ENCODE peak calls at places on chromosomes 5 and 9, in four cellular contexts. One of them, this sample, is unnamed. For H3K4me1, the result is how much of the 10 kb centered on the place peaks cover.

GRCh38 chr9:90770927-90771326 is 30.7 kb upstream of the SYK start:
- DNase-seq in A673: no peak
- DNase-seq in psoas muscle: no peak
- DNase-seq in tibial artery: no peak
- DNase-seq in this sample: no peak

GRCh38 chr9:108517591-108518365 is 338.0 kb downstream of the ACTL7B start:
- DNase-seq in A673: no peak
- DNase-seq in psoas muscle: no peak
- DNase-seq in tibial artery: no peak
- DNase-seq in this sample: no peak

GRCh38 chr5:777756-778161 is 6.8 kb downstream of the ZDHHC11B start:
- DNase-seq in A673: no peak
- DNase-seq in psoas muscle: peak
- DNase-seq in tibial artery: no peak
- DNase-seq in this sample: peak

GRCh38 chr5:150158170-150158949 is 2.7 kb upstream of the PDGFRB start:
- DNase-seq in A673: no peak
- DNase-seq in psoas muscle: peak
- DNase-seq in tibial artery: no peak
- DNase-seq in this sample: no peak

GRCh38 chr5:119420173-119420572 is 32.1 kb upstream of the HSD17B4 start:
- DNase-seq in A673: no peak
- DNase-seq in psoas muscle: no peak
- DNase-seq in tibial artery: no peak
- DNase-seq in this sample: no peak

GRCh38 chr5:169719360-169720314 is 82.6 kb downstream of the DOCK2 start:
- DNase-seq in A673: no peak
- DNase-seq in psoas muscle: no peak
- DNase-seq in tibial artery: no peak
- DNase-seq in this sample: no peak

GRCh38 chr5:150075233-150075632 is 11.1 kb downstream of the CSF1R start:
- DNase-seq in A673: no peak
- DNase-seq in psoas muscle: no peak
- DNase-seq in tibial artery: no peak
- DNase-seq in this sample: no peak

GRCh38 chr9:136805207-136805740 is 2.5 kb upstream of the RABL6 start:
- DNase-seq in A673: no peak
- DNase-seq in psoas muscle: no peak
- DNase-seq in tibial artery: no peak
- DNase-seq in this sample: no peak

GRCh38 chr5:168591302-168592013 is 12.3 kb upstream of the PANK3 start:
- DNase-seq in A673: no peak
- DNase-seq in psoas muscle: no peak
- DNase-seq in tibial artery: no peak
- DNase-seq in this sample: no peak

GRCh38 chr9:2597483-2597882 is 24.1 kb upstream of the VLDLR start:
- DNase-seq in A673: no peak
- DNase-seq in psoas muscle: no peak
- DNase-seq in tibial artery: no peak
- DNase-seq in this sample: no peak

GRCh38 chr5:446864-447263 is 3.9 kb downstream of the EXOC3 start:
- DNase-seq in A673: peak
- DNase-seq in psoas muscle: no peak
- DNase-seq in tibial artery: no peak
- DNase-seq in this sample: no peak

GRCh38 chr5:109689740-109690455 is at the start of gene MAN2A1:
- DNase-seq in A673: peak
- DNase-seq in psoas muscle: peak
- DNase-seq in tibial artery: peak
- DNase-seq in this sample: peak
- H3K27ac ChIP-seq in A673: peak
- H3K27ac ChIP-seq in psoas muscle: peak
- H3K27ac ChIP-seq in tibial artery: peak
- H3K27ac ChIP-seq in this sample: peak

DNA sequence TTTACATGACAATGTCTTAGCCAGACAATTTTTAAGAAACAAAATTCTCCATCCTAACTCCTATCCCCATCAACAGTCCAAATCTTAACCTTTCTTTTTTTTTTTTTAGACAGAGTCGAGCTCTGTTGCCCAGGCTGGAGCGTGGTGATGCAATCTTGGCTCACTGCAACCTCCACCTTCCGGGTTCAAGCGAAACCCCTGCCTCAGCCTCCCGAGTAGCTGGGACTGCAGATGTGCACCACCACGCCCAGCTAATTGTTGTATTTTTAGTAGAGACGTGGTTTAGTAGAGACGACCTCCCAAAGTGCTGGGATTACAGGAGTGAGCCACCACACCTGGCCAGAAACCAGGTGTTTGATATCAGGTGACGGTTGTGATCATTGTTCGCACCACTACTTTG is 10.2 kb downstream of the ABL1 start:
- DNase-seq in A673: no peak
- DNase-seq in psoas muscle: peak
- DNase-seq in tibial artery: no peak
- DNase-seq in this sample: no peak
- TF ChIP-seq CTCF in A673: no peak
- TF ChIP-seq CTCF in psoas muscle: no peak
- TF ChIP-seq CTCF in tibial artery: no peak
- TF ChIP-seq CTCF in this sample: no peak

GRCh38 chr5:14144586-14145355 is 1.6 kb downstream of the TRIO start:
- DNase-seq in A673: peak
- DNase-seq in psoas muscle: peak
- DNase-seq in tibial artery: peak
- DNase-seq in this sample: peak

GRCh38 chr5:14143843-14144585 is 872 bp downstream of the TRIO start:
- DNase-seq in A673: peak
- DNase-seq in psoas muscle: peak
- DNase-seq in tibial artery: peak
- DNase-seq in this sample: peak

GRCh38 chr5:14147210-14147609 is 4.1 kb downstream of the TRIO start:
- DNase-seq in A673: peak
- DNase-seq in psoas muscle: no peak
- DNase-seq in tibial artery: no peak
- DNase-seq in this sample: no peak

GRCh38 chr5:14146725-14147124 is 3.6 kb downstream of the TRIO start:
- DNase-seq in A673: no peak
- DNase-seq in psoas muscle: no peak
- DNase-seq in tibial artery: no peak
- DNase-seq in this sample: no peak

GRCh38 chr5:14145356-14146334 is 2.5 kb downstream of the TRIO start:
- DNase-seq in A673: no peak
- DNase-seq in psoas muscle: no peak
- DNase-seq in tibial artery: no peak
- DNase-seq in this sample: no peak
- H3K4me1 ChIP-seq in A673: under half
- H3K4me1 ChIP-seq in psoas muscle: half or more
- H3K4me1 ChIP-seq in tibial artery: under half
- H3K4me1 ChIP-seq in this sample: under half

GRCh38 chr5:152102057-152102456 is 177.4 kb upstream of the GLRA1 start:
- DNase-seq in A673: no peak
- DNase-seq in psoas muscle: no peak
- DNase-seq in tibial artery: no peak
- DNase-seq in this sample: no peak

GRCh38 chr5:152105085-152105484 is 180.4 kb upstream of the GLRA1 start:
- DNase-seq in A673: no peak
- DNase-seq in psoas muscle: no peak
- DNase-seq in tibial artery: no peak
- DNase-seq in this sample: no peak

GRCh38 chr5:152107225-152107624 is 182.6 kb upstream of the GLRA1 start:
- DNase-seq in A673: peak
- DNase-seq in psoas muscle: no peak
- DNase-seq in tibial artery: no peak
- DNase-seq in this sample: no peak

GRCh38 chr5:152106571-152106970 is 181.9 kb upstream of the GLRA1 start:
- DNase-seq in A673: no peak
- DNase-seq in psoas muscle: no peak
- DNase-seq in tibial artery: no peak
- DNase-seq in this sample: no peak

GRCh38 chr5:152104211-152104610 is 179.6 kb upstream of the GLRA1 start:
- DNase-seq in A673: no peak
- DNase-seq in psoas muscle: no peak
- DNase-seq in tibial artery: no peak
- DNase-seq in this sample: no peak
- H3K27ac ChIP-seq in A673: no peak
- H3K27ac ChIP-seq in psoas muscle: no peak
- H3K27ac ChIP-seq in tibial artery: no peak
- H3K27ac ChIP-seq in this sample: no peak

DNA sequence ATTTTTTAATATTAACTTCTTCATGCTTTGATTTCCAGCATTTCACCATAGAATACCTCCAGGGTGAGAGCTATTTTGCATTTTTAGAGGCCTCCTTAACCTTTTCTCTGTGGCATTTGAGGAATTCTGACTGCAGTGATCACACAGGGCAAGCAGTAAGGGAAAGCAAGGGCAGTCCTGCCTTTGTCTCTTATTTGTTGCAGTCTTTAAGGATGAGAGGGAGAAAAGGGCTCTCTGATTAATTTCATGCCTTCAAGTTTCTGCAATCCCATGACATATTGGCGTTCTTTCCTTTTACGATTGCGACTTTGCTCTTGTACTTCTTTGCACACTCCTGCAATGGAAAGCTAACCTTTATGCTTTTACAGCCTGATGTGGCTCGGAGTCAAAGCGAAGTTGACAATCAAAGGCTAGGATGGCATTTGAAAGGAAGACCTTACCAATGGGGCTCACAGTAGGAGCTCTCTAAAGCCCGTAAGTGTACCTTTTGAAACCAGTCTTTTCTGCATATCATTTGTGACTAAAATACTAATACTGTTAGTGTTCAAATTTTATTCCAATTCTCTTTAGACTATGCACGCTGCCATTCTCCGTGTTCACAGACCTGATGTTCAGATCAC is 698.4 kb downstream of the DNAH5 start:
- DNase-seq in A673: no peak
- DNase-seq in psoas muscle: no peak
- DNase-seq in tibial artery: no peak
- DNase-seq in this sample: no peak
- TF ChIP-seq CTCF in A673: no peak
- TF ChIP-seq CTCF in psoas muscle: no peak
- TF ChIP-seq CTCF in tibial artery: no peak
- TF ChIP-seq CTCF in this sample: no peak

GRCh38 chr9:137912671-137913070 is 35.1 kb downstream of the CACNA1B start:
- DNase-seq in A673: no peak
- DNase-seq in psoas muscle: no peak
- DNase-seq in tibial artery: no peak
- DNase-seq in this sample: no peak

GRCh38 chr9:137916540-137916939 is 39.0 kb downstream of the CACNA1B start:
- DNase-seq in A673: no peak
- DNase-seq in psoas muscle: no peak
- DNase-seq in tibial artery: no peak
- DNase-seq in this sample: no peak

GRCh38 chr9:137917116-137917515 is 39.5 kb downstream of the CACNA1B start:
- DNase-seq in A673: no peak
- DNase-seq in psoas muscle: no peak
- DNase-seq in tibial artery: no peak
- DNase-seq in this sample: no peak

GRCh38 chr9:137913771-137914767 is 36.5 kb downstream of the CACNA1B start:
- DNase-seq in A673: no peak
- DNase-seq in psoas muscle: no peak
- DNase-seq in tibial artery: no peak
- DNase-seq in this sample: no peak

DNA sequence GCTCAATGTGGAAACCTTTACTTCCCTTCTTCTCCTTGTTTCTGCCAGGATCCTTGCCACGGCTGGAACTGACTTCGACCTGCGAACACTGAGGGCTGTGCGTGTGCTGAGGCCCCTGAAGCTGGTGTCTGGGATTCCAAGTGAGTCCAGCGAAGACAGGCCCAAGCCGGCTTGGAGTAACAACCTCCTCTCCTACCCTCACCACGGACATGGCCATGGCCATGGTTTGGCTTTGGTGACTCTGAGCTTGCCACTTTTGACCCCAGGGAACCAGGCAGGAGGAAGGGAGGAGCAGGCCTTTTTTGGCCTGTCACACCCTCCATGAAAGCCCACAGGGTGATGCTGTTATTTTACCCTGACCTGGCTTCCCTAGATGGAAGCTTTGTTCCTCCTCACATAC is 35.5 kb downstream of the CACNA1B start:
- DNase-seq in A673: no peak
- DNase-seq in psoas muscle: no peak
- DNase-seq in tibial artery: no peak
- DNase-seq in this sample: no peak
- H3K4me1 ChIP-seq in A673: under half
- H3K4me1 ChIP-seq in psoas muscle: under half
- H3K4me1 ChIP-seq in tibial artery: under half
- H3K4me1 ChIP-seq in this sample: under half

DNA sequence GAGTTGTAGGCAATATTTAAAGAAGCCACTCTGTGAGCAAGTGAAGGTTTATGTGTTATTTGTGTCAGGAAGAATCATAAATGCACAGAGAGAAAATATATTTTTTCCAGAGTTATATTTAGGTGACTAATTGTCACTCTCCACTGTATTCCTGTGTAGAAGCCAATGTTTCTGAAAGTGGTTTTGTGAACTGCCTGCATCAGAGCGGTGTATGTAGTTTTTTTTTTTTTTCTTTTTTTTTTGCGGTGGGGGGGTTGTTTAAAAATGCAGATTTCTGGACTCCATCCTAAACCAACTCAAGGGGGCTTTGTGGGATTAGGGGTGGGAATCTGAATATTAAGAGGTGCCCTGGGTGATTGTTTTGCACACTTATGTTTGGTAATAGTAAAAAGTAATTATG is 103.4 kb downstream of the GDNF start:
- DNase-seq in A673: no peak
- DNase-seq in psoas muscle: no peak
- DNase-seq in tibial artery: no peak
- DNase-seq in this sample: no peak
- H3K27ac ChIP-seq in A673: peak
- H3K27ac ChIP-seq in psoas muscle: peak
- H3K27ac ChIP-seq in tibial artery: no peak
- H3K27ac ChIP-seq in this sample: no peak

DNA sequence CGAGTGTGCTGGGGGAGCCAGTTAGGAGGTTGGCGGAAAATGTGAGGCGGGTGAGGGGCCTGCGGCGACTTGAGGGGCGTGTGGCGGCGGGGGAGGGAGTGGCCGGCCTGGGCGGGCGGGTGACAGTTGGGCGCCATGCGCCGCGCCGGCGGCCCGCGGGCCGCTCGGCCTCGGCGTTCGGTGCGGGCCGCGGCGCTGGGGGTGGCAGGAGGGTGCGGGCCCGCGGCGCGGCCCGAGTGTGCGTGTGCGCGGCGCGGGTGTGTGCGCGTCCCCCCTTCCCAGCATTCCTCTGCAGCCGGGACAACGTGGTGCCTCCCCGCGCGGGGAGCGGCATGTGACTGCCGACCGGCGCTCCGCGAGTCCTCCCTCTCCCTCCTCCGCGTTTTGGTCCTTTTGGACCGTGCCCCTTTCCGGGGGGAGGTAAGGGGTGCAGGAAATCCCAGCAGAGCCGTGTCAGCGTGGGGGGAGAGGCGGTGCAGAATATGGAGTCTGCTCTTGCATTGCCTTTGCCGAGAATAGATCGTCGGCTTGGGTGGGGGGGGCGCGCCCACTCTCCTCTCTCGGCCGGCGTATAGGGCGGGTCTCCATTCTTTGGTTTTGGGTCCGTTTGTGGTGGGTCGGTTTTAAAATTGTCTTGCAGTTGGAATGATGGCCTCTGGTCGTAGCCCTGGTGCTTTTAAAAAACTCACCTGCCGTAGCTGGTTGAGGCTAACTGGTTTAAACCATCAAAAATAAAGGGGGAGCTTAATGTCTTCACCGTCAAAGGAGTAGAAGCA is 1.9 kb downstream of the LARP1 start:
- DNase-seq in A673: peak
- DNase-seq in psoas muscle: peak
- DNase-seq in tibial artery: peak
- DNase-seq in this sample: no peak
- TF ChIP-seq CTCF in A673: no peak
- TF ChIP-seq CTCF in psoas muscle: no peak
- TF ChIP-seq CTCF in tibial artery: no peak
- TF ChIP-seq CTCF in this sample: no peak